ENCODE peak calls at places on chromosome 5, in five cellular contexts. One of them, this sample, is unnamed.

GRCh38 chr5:149800563-149801103 is 70.5 kb downstream of the PPARGC1B start:
- DNase-seq in epithelial cell of esophagus: no peak
- DNase-seq in B cell: no peak
- DNase-seq in dorsolateral prefrontal cortex: no peak
- DNase-seq in cardiac fibroblast: no peak
- DNase-seq in this sample: no peak

GRCh38 chr5:115770466-115770865 is 46.0 kb downstream of the CDO1 start:
- DNase-seq in B cell: no peak
- DNase-seq in dorsolateral prefrontal cortex: no peak
- DNase-seq in cardiac fibroblast: no peak
- DNase-seq in epithelial cell of esophagus: peak; percentile 19
- DNase-seq in this sample: peak; percentile 38

GRCh38 chr5:56259002-56259511 is 25.9 kb upstream of the ANKRD55 start:
- DNase-seq in cardiac fibroblast: peak; percentile 96
- DNase-seq in B cell: no peak
- DNase-seq in epithelial cell of esophagus: peak; percentile 64
- DNase-seq in dorsolateral prefrontal cortex: no peak
- DNase-seq in this sample: no peak

GRCh38 chr5:65482280-65482726 is 583 bp upstream of the ADAMTS6 start:
- DNase-seq in cardiac fibroblast: peak; percentile 62
- DNase-seq in epithelial cell of esophagus: peak; percentile 25
- DNase-seq in dorsolateral prefrontal cortex: no peak
- DNase-seq in B cell: no peak
- DNase-seq in this sample: no peak

GRCh38 chr5:41246376-41246775 is 33.0 kb upstream of the C6 start:
- DNase-seq in epithelial cell of esophagus: peak; percentile 92
- DNase-seq in dorsolateral prefrontal cortex: no peak
- DNase-seq in cardiac fibroblast: peak; percentile 90
- DNase-seq in B cell: no peak
- DNase-seq in this sample: no peak

GRCh38 chr5:125582358-125582757 is 835.9 kb upstream of the ZNF608 start:
- DNase-seq in epithelial cell of esophagus: no peak
- DNase-seq in cardiac fibroblast: peak; percentile 85
- DNase-seq in B cell: no peak
- DNase-seq in dorsolateral prefrontal cortex: no peak
- DNase-seq in this sample: no peak

GRCh38 chr5:106269252-106269843 is 1401.4 kb downstream of the EFNA5 start:
- DNase-seq in cardiac fibroblast: peak; percentile 32
- DNase-seq in epithelial cell of esophagus: peak; percentile 57
- DNase-seq in dorsolateral prefrontal cortex: no peak
- DNase-seq in B cell: no peak
- DNase-seq in this sample: no peak

GRCh38 chr5:72035831-72036230 is 71.4 kb upstream of the MAP1B start:
- DNase-seq in B cell: no peak
- DNase-seq in epithelial cell of esophagus: no peak
- DNase-seq in dorsolateral prefrontal cortex: no peak
- DNase-seq in cardiac fibroblast: no peak
- DNase-seq in this sample: no peak

GRCh38 chr5:113510836-113511451 is 2.5 kb upstream of the YTHDC2 start:
- DNase-seq in cardiac fibroblast: peak; percentile 81
- DNase-seq in epithelial cell of esophagus: peak; percentile 71
- DNase-seq in B cell: no peak
- DNase-seq in dorsolateral prefrontal cortex: no peak
- DNase-seq in this sample: no peak

GRCh38 chr5:78594946-78595921 is 53.3 kb downstream of the LHFPL2 start:
- DNase-seq in epithelial cell of esophagus: peak; percentile 91
- DNase-seq in cardiac fibroblast: peak; percentile 97
- DNase-seq in dorsolateral prefrontal cortex: no peak
- DNase-seq in B cell: no peak
- DNase-seq in this sample: no peak

GRCh38 chr5:156920042-156920860 is 42.8 kb downstream of the TIMD4 start:
- DNase-seq in dorsolateral prefrontal cortex: no peak
- DNase-seq in epithelial cell of esophagus: no peak
- DNase-seq in B cell: no peak
- DNase-seq in cardiac fibroblast: no peak
- DNase-seq in this sample: peak; percentile 90

GRCh38 chr5:141488591-141489478 is at the start of gene PCDHGC5:
- DNase-seq in dorsolateral prefrontal cortex: no peak
- DNase-seq in cardiac fibroblast: peak; percentile 60
- DNase-seq in B cell: no peak
- DNase-seq in epithelial cell of esophagus: peak; percentile 86
- DNase-seq in this sample: no peak

GRCh38 chr5:3736926-3737325 is 141.3 kb downstream of the IRX1 start:
- DNase-seq in dorsolateral prefrontal cortex: no peak
- DNase-seq in cardiac fibroblast: no peak
- DNase-seq in epithelial cell of esophagus: no peak
- DNase-seq in B cell: no peak
- DNase-seq in this sample: no peak

GRCh38 chr5:77087484-77088291 is 603 bp upstream of the ZBED3 start:
- DNase-seq in cardiac fibroblast: peak; percentile 73
- DNase-seq in B cell: no peak
- DNase-seq in dorsolateral prefrontal cortex: no peak
- DNase-seq in epithelial cell of esophagus: no peak
- DNase-seq in this sample: no peak

GRCh38 chr5:54329731-54330709 is 19.6 kb upstream of the ARL15 start:
- DNase-seq in B cell: no peak
- DNase-seq in epithelial cell of esophagus: peak; percentile 83
- DNase-seq in dorsolateral prefrontal cortex: no peak
- DNase-seq in cardiac fibroblast: peak; percentile 79
- DNase-seq in this sample: no peak

GRCh38 chr5:115829913-115830312 is 11.5 kb downstream of the ATG12 start:
- DNase-seq in B cell: no peak
- DNase-seq in dorsolateral prefrontal cortex: no peak
- DNase-seq in cardiac fibroblast: no peak
- DNase-seq in epithelial cell of esophagus: no peak
- DNase-seq in this sample: no peak

GRCh38 chr5:4275232-4275631 is 679.6 kb downstream of the IRX1 start:
- DNase-seq in cardiac fibroblast: no peak
- DNase-seq in dorsolateral prefrontal cortex: no peak
- DNase-seq in epithelial cell of esophagus: no peak
- DNase-seq in B cell: no peak
- DNase-seq in this sample: no peak

GRCh38 chr5:39283231-39283818 is 64.0 kb upstream of the FYB1 start:
- DNase-seq in epithelial cell of esophagus: peak; percentile 83
- DNase-seq in dorsolateral prefrontal cortex: no peak
- DNase-seq in B cell: peak; percentile 53
- DNase-seq in cardiac fibroblast: peak; percentile 81
- DNase-seq in this sample: peak; percentile 70

GRCh38 chr5:132221781-132222648 is 5.6 kb downstream of the P4HA2 start:
- DNase-seq in epithelial cell of esophagus: peak; percentile 50
- DNase-seq in cardiac fibroblast: peak; percentile 89
- DNase-seq in B cell: no peak
- DNase-seq in dorsolateral prefrontal cortex: no peak
- DNase-seq in this sample: no peak

GRCh38 chr5:116544542-116545241 is 29.9 kb downstream of the SEMA6A start:
- DNase-seq in cardiac fibroblast: no peak
- DNase-seq in epithelial cell of esophagus: no peak
- DNase-seq in B cell: no peak
- DNase-seq in dorsolateral prefrontal cortex: no peak
- DNase-seq in this sample: no peak

GRCh38 chr5:157108961-157109360 is at the start of gene HAVCR2:
- DNase-seq in cardiac fibroblast: no peak
- DNase-seq in epithelial cell of esophagus: no peak
- DNase-seq in dorsolateral prefrontal cortex: peak; percentile 52
- DNase-seq in B cell: peak; percentile 53
- DNase-seq in this sample: peak; percentile 88

GRCh38 chr5:179803651-179804598 is 2.7 kb downstream of the MGAT4B start:
- DNase-seq in epithelial cell of esophagus: no peak
- DNase-seq in B cell: no peak
- DNase-seq in dorsolateral prefrontal cortex: no peak
- DNase-seq in cardiac fibroblast: peak; percentile 40
- DNase-seq in this sample: peak; percentile 93

GRCh38 chr5:42632501-42632900 is 124.1 kb upstream of the CCDC152 start:
- DNase-seq in dorsolateral prefrontal cortex: no peak
- DNase-seq in epithelial cell of esophagus: peak; percentile 6
- DNase-seq in B cell: no peak
- DNase-seq in cardiac fibroblast: no peak
- DNase-seq in this sample: no peak

GRCh38 chr5:155082401-155082800 is 68.8 kb downstream of the KIF4B start:
- DNase-seq in epithelial cell of esophagus: peak; percentile 82
- DNase-seq in cardiac fibroblast: peak; percentile 58
- DNase-seq in dorsolateral prefrontal cortex: no peak
- DNase-seq in B cell: no peak
- DNase-seq in this sample: no peak

GRCh38 chr5:109029847-109030246 is 282.1 kb downstream of the FER start:
- DNase-seq in epithelial cell of esophagus: no peak
- DNase-seq in cardiac fibroblast: no peak
- DNase-seq in dorsolateral prefrontal cortex: no peak
- DNase-seq in B cell: no peak
- DNase-seq in this sample: no peak

GRCh38 chr5:109034276-109034675 is 286.6 kb downstream of the FER start:
- DNase-seq in epithelial cell of esophagus: no peak
- DNase-seq in B cell: no peak
- DNase-seq in cardiac fibroblast: no peak
- DNase-seq in dorsolateral prefrontal cortex: no peak
- DNase-seq in this sample: no peak

GRCh38 chr5:109030360-109031143 is 282.9 kb downstream of the FER start:
- DNase-seq in dorsolateral prefrontal cortex: no peak
- DNase-seq in cardiac fibroblast: peak; percentile 15
- DNase-seq in B cell: no peak
- DNase-seq in epithelial cell of esophagus: no peak
- DNase-seq in this sample: no peak

GRCh38 chr5:109038209-109038840 is 290.6 kb downstream of the FER start:
- DNase-seq in cardiac fibroblast: peak; percentile 23
- DNase-seq in B cell: no peak
- DNase-seq in epithelial cell of esophagus: peak; percentile 49
- DNase-seq in dorsolateral prefrontal cortex: no peak
- DNase-seq in this sample: no peak

DNA sequence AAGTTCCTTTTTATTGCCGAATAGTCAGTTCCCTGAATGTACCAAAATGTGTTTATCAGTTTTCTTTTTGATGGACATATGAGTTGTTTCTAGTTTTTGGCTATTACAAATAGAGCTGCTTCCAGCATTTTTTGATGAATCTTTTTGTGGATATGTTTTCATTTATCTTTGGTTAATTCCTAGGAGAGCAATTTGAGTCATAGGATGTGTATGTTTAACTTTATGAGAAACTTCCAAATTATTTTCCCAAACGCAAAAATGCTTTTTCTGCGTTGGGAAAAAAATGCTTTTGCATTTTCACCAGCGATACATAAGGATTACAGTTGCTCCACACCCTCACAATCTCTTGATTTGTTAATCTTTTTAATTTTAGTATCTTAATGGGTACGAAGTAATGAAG is 287.8 kb downstream of the FER start:
- DNase-seq in cardiac fibroblast: peak; percentile 26
- DNase-seq in epithelial cell of esophagus: no peak
- DNase-seq in B cell: no peak
- DNase-seq in dorsolateral prefrontal cortex: no peak
- DNase-seq in this sample: no peak
- TF ChIP-seq CTCF in cardiac fibroblast: no peak
- TF ChIP-seq CTCF in epithelial cell of esophagus: no peak
- TF ChIP-seq CTCF in B cell: no peak
- TF ChIP-seq CTCF in dorsolateral prefrontal cortex: no peak
- TF ChIP-seq CTCF in this sample: no peak

DNA sequence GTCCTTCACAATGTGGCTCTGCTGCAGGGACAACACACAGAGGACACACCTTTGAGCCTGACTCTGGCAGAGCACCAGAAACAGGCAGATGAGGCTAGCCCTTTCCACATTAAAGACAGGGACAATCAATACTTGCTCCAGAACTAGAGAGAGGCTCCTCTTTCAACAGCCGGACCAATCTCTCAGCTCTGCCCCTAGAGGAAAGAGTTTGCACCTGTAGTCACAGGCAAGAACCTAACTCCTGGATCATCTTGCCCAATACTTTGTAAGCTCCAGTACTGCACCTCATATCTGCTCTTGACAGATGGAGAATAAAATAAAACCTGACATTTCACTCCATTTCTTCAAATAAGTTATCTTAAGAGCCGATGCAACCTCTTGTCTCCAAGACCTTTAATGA is 52.1 kb downstream of the EPB41L4A start:
- DNase-seq in cardiac fibroblast: no peak
- DNase-seq in dorsolateral prefrontal cortex: no peak
- DNase-seq in B cell: no peak
- DNase-seq in epithelial cell of esophagus: peak; percentile 56
- DNase-seq in this sample: no peak
- TF ChIP-seq CTCF in cardiac fibroblast: peak; percentile 22
- TF ChIP-seq CTCF in dorsolateral prefrontal cortex: no peak
- TF ChIP-seq CTCF in B cell: peak; percentile 30
- TF ChIP-seq CTCF in epithelial cell of esophagus: peak; percentile 58
- TF ChIP-seq CTCF in this sample: no peak

GRCh38 chr5:178149199-178149932 is 4.3 kb downstream of the NHP2 start:
- DNase-seq in B cell: no peak
- DNase-seq in dorsolateral prefrontal cortex: no peak
- DNase-seq in epithelial cell of esophagus: no peak
- DNase-seq in cardiac fibroblast: no peak
- DNase-seq in this sample: peak; percentile 80
- TF ChIP-seq CTCF in B cell: no peak
- TF ChIP-seq CTCF in dorsolateral prefrontal cortex: no peak
- TF ChIP-seq CTCF in epithelial cell of esophagus: no peak
- TF ChIP-seq CTCF in cardiac fibroblast: no peak
- TF ChIP-seq CTCF in this sample: peak; percentile 38

DNA sequence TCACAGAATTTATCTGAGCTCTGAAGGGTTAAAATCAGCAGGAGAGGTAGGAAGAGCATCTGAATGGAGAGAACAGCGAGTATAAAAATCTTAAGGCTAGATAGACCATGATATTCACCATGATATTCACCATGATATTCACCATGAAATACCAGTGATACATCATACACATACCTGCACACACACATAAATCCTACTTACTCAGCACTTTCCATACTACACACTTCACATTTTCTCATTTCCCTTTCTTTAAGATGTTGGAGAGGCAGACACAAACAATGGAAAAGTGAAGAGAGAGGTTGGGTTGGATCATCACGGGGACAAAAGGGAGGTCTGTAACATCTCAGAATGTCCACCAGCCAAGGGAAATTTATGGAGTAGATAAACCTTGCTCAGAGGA is 66.4 kb upstream of the ATP10B start:
- DNase-seq in dorsolateral prefrontal cortex: no peak
- DNase-seq in epithelial cell of esophagus: no peak
- DNase-seq in cardiac fibroblast: no peak
- DNase-seq in B cell: no peak
- DNase-seq in this sample: no peak
- TF ChIP-seq CTCF in dorsolateral prefrontal cortex: no peak
- TF ChIP-seq CTCF in epithelial cell of esophagus: no peak
- TF ChIP-seq CTCF in cardiac fibroblast: no peak
- TF ChIP-seq CTCF in B cell: no peak
- TF ChIP-seq CTCF in this sample: no peak